ENCODE peak calls at places on chromosomes 1 and 21, in ten cellular contexts. W is Calu3, G is transverse colon, I is fibroblast of lung, X is pancreas, F is endothelial cell, E is mesothelial cell of epicardium, Q is mucosa of descending colon, A is vagina, C is tibial nerve. K is an unnamed sample.

GRCh38 chr1:228031276-228031995 is 24.6 kb downstream of the WNT3A start:
- DNase-seq in E (no peak), Q (peak), C (no peak), F (no peak), G (peak), X (no peak), I (no peak), W (no peak), A (no peak), K (no peak)

GRCh38 chr1:227161470-227161869 is 156.8 kb downstream of the CDC42BPA start:
- DNase-seq in W (no peak), X (no peak), G (no peak), F (no peak), I (no peak), Q (no peak), A (no peak), E (no peak), C (no peak), K (no peak)

GRCh38 chr1:205570173-205570501 is 61.7 kb downstream of the ELK4 start:
- DNase-seq in E (no peak), A (no peak), X (no peak), G (peak), Q (no peak), F (no peak), C (no peak), W (no peak), I (no peak), K (no peak)

GRCh38 chr1:47894718-47895393 is 102.3 kb downstream of the TRABD2B start:
- DNase-seq in E (no peak), X (no peak), A (no peak), I (no peak), W (peak), G (peak), C (no peak), F (peak), Q (peak), K (no peak)

GRCh38 chr1:53077599-53077965 is 15.6 kb downstream of the PODN start:
- DNase-seq in E (no peak), G (no peak), C (no peak), W (no peak), Q (peak), A (no peak), F (no peak), X (no peak), I (no peak), K (no peak)

GRCh38 chr1:39328722-39329121 is 124.2 kb downstream of the MACF1 start:
- DNase-seq in G (no peak), F (no peak), C (no peak), E (no peak), I (peak), Q (no peak), X (no peak), W (no peak), A (no peak), K (no peak)

GRCh38 chr1:165717918-165718515 is 19.7 kb upstream of the ALDH9A1 start:
- DNase-seq in Q (no peak), W (peak), G (peak), I (peak), C (no peak), A (no peak), E (no peak), F (peak), X (peak), K (peak)

GRCh38 chr1:234214129-234214910 is 158.9 kb upstream of the COA6 start:
- DNase-seq in X (peak), W (peak), F (peak), G (peak), C (no peak), A (peak), I (peak), E (peak), Q (no peak), K (peak)

GRCh38 chr1:36225298-36225899 is 1.2 kb downstream of the THRAP3 start:
- DNase-seq in C (no peak), W (no peak), F (no peak), A (no peak), E (no peak), G (no peak), Q (no peak), X (no peak), I (no peak), K (no peak)

GRCh38 chr1:32981003-32981909 is 16.6 kb upstream of the RNF19B start:
- DNase-seq in C (no peak), I (peak), X (peak), W (peak), F (peak), G (peak), Q (peak), E (no peak), A (no peak), K (peak)

GRCh38 chr1:232793944-232794343 is 11.3 kb upstream of the MAP10 start:
- DNase-seq in Q (no peak), X (no peak), W (peak), I (peak), G (peak), C (no peak), F (no peak), A (no peak), E (no peak), K (no peak)

GRCh38 chr1:61278966-61279365 is 196.6 kb downstream of the NFIA start:
- DNase-seq in E (no peak), X (no peak), A (no peak), I (no peak), F (no peak), W (no peak), G (no peak), C (no peak), Q (no peak), K (no peak)

GRCh38 chr21:44761011-44761729 is 40.5 kb downstream of the UBE2G2 start:
- DNase-seq in I (no peak), Q (no peak), G (peak), X (no peak), W (peak), A (no peak), E (peak), F (no peak), C (no peak), K (no peak)

GRCh38 chr1:213014642-213015041 is 1.0 kb downstream of the ANGEL2 start:
- DNase-seq in C (no peak), E (no peak), Q (no peak), W (no peak), F (no peak), A (no peak), X (no peak), I (peak), G (no peak), K (no peak)

GRCh38 chr1:207835958-207836357 is 75.0 kb downstream of the CD34 start:
- DNase-seq in W (no peak), I (no peak), X (no peak), G (no peak), F (no peak), C (no peak), Q (no peak), A (no peak), E (no peak), K (no peak)

GRCh38 chr1:216929870-216930582 is 206.8 kb upstream of the ESRRG start:
- DNase-seq in A (no peak), X (no peak), E (no peak), I (peak), W (peak), F (no peak), C (no peak), Q (no peak), G (no peak), K (no peak)

GRCh38 chr1:119676571-119677206 is 28.6 kb upstream of the ZNF697 start:
- DNase-seq in Q (no peak), I (no peak), F (no peak), W (no peak), G (no peak), X (no peak), E (no peak), A (no peak), C (peak), K (no peak)

GRCh38 chr1:95012389-95012788 is 60.4 kb downstream of the ALG14 start:
- DNase-seq in C (no peak), Q (no peak), E (no peak), G (no peak), A (no peak), X (no peak), I (peak), W (no peak), F (no peak), K (no peak)

GRCh38 chr1:223135176-223135575 is 7.9 kb downstream of the TLR5 start:
- DNase-seq in X (no peak), G (peak), Q (peak), W (no peak), C (no peak), I (peak), A (no peak), E (no peak), F (no peak), K (no peak)

GRCh38 chr1:158049867-158050266 is 56.4 kb downstream of the KIRREL1 start:
- DNase-seq in I (peak), X (no peak), C (no peak), F (no peak), Q (no peak), E (no peak), G (no peak), W (no peak), A (no peak), K (no peak)

GRCh38 chr1:40143891-40144575 is 17.2 kb upstream of the RLF start:
- DNase-seq in Q (no peak), G (peak), A (no peak), W (peak), X (peak), C (no peak), E (peak), F (peak), I (peak), K (peak)

GRCh38 chr1:59666106-59666505 is 148.6 kb upstream of the HOOK1 start:
- DNase-seq in E (no peak), F (no peak), X (no peak), W (no peak), G (no peak), Q (no peak), C (no peak), I (no peak), A (no peak), K (no peak)

GRCh38 chr1:7609311-7609994 is 161.6 kb upstream of the VAMP3 start:
- DNase-seq in F (no peak), C (no peak), G (no peak), X (peak), E (no peak), A (no peak), I (no peak), W (no peak), Q (no peak), K (no peak)

GRCh38 chr1:68745006-68745405 is 248.1 kb upstream of the DEPDC1 start:
- DNase-seq in F (no peak), A (no peak), I (no peak), E (no peak), Q (no peak), C (no peak), X (no peak), W (no peak), G (no peak), K (no peak)

GRCh38 chr1:164510435-164510834 is 48.5 kb upstream of the PBX1 start:
- DNase-seq in G (no peak), E (no peak), F (no peak), Q (no peak), X (no peak), I (peak), A (no peak), W (no peak), C (no peak), K (no peak)
- TF ChIP-seq CTCF in G (no peak), E (no peak), F (no peak), Q (no peak), X (no peak), I (peak), A (no peak), W (no peak), C (no peak), K (no peak)

DNA sequence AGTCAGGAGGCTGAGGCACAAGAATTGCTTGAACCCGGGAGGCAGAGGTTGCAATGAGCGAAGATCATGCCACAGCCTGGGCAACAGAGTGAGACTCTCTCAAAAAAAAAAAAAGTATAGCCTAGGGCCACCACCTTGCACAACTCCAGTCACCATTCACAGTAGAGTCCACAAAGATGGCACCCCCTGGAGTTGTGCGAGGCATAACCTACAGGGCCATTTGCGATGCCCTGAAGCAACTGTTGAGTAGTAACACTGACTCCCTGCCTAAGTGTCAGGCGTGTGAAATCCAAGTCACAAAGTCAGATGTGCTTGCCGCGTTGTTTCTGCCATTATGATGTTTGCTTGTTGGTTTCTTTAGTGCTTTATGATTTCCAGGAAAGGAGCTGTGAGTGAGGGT is 29.7 kb downstream of the FHAD1 start:
- DNase-seq in E (no peak), W (no peak), C (no peak), A (peak), X (no peak), I (no peak), F (no peak), Q (no peak), G (no peak), K (no peak)
- TF ChIP-seq CTCF in E (no peak), W (no peak), C (no peak), A (no peak), X (no peak), I (no peak), F (no peak), Q (no peak), G (no peak), K (no peak)

GRCh38 chr1:154876842-154877369 is 6.8 kb upstream of the KCNN3 start:
- DNase-seq in G (no peak), I (no peak), E (no peak), W (no peak), C (no peak), F (no peak), X (no peak), Q (no peak), A (no peak), K (no peak)

GRCh38 chr1:154877370-154877974 is 7.4 kb upstream of the KCNN3 start:
- DNase-seq in G (no peak), Q (no peak), E (no peak), I (no peak), F (no peak), C (no peak), W (peak), X (peak), A (no peak), K (no peak)

GRCh38 chr1:154881820-154882535 is 11.9 kb upstream of the KCNN3 start:
- DNase-seq in X (no peak), E (no peak), C (no peak), I (no peak), G (no peak), Q (no peak), W (no peak), A (no peak), F (no peak), K (no peak)

GRCh38 chr1:154880651-154881050 is 10.6 kb upstream of the KCNN3 start:
- DNase-seq in C (no peak), W (no peak), X (no peak), Q (no peak), G (no peak), F (no peak), A (no peak), E (no peak), I (no peak), K (no peak)

GRCh38 chr1:154878371-154879355 is 8.6 kb upstream of the KCNN3 start:
- DNase-seq in E (peak), G (peak), I (peak), C (peak), F (peak), Q (peak), X (peak), A (no peak), W (peak), K (peak)
- TF ChIP-seq CTCF in E (peak), G (peak), I (peak), C (peak), F (peak), Q (peak), X (peak), A (peak), W (peak), K (peak)

DNA sequence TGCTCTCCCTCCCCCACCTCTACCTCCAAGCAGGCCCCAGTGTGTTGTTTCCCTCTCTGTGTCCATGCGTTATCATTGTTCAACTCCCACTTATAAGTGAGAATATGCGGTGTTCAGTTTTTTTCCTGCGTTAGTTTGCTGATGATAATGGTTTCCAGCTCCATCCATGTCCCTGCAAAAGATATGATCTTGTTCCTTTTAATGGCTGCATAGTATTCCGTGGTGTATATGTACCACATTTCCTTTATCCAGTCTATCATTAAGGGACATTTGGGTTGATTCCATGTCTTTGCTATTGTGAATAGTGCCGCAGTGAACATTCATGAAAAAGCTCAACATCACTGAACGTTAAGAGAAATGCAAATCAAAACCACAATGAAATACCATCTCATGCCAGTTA is 58.6 kb downstream of the DNAH14 start:
- DNase-seq in I (no peak), C (no peak), Q (no peak), G (no peak), X (no peak), A (no peak), F (no peak), W (no peak), E (no peak), K (no peak)
- TF ChIP-seq CTCF in I (no peak), C (no peak), Q (no peak), G (no peak), X (no peak), A (no peak), F (no peak), W (no peak), E (no peak), K (no peak)

DNA sequence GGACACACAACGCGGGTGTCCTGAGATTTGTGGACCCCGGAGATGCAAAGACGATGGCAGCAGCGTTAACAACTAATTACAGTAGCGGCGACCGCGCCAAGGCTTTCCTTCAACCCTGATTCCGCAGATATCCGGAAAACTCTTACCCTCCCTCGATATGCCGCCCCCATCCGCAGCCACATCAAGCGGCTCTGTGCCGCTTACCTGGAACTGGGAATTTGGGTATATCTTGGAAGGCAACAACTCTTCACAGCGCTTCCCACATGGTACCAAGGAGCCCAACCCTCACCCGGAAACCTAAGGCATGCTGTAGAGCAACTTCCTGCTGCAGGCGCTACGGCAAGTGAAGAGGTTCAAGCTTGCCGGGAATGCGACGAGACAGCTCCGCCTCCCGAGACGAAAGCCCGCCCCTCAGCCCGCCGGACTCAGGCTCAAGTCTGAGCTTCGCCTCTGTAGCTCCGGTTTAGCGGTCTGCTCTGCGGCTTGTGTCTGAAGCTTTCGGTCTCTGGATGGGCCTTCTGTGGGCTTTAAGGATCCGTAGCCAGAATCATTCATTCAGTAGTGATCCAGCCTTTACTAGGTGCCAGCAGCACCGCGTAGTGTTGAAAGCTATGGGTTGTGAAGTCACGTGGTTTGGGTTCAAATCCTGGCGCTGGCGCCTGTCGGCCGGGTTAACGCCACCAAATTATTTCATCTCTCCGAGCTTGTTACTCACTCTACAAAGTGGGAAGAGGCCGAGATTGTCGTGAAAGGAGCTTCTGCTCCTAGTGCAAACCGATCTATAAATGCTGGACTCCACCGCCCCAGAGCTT is at the start of gene HEATR1:
- DNase-seq in I (peak), Q (peak), A (peak), E (peak), W (peak), G (peak), F (peak), X (peak), C (peak), K (peak)
- TF ChIP-seq CTCF in I (peak), Q (no peak), A (no peak), E (no peak), W (no peak), G (no peak), F (no peak), X (no peak), C (no peak), K (no peak)

DNA sequence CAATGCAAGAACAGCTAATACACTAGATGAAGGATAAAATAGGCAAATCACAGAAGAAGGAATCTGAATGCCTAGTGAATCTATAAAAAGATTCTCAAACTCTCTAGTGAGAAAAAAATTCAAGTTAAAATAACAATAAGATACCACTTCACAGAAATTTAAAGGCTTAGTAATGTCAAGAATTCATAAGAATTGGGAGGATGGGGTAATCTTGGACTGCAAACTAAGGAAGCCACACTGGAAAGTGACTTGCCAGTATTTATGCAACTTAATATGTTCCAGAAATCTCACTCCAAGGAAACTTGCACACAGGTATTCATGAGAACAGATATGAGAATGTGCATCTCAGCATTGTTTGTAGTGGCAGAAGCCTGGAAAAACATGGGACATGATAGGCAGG is 38.9 kb upstream of the PRRC2C start:
- DNase-seq in I (peak), E (no peak), W (no peak), F (no peak), Q (no peak), G (no peak), A (no peak), C (no peak), X (no peak), K (no peak)
- TF ChIP-seq CTCF in I (no peak), E (no peak), W (no peak), F (no peak), Q (no peak), G (no peak), A (no peak), C (no peak), X (no peak), K (no peak)

K was measured in GM10248.